ENCODE peak calls at places on chromosomes 7 and 10, in nine cellular contexts. A is AG04449, Y is ovary, Q is GM23338, Z is left ventricle myocardium inferior, S is anterior cingulate cortex, M is NCI-H2081, V is ureter, K is SW480. L is an unnamed sample.

GRCh38 chr7:1647961-1648631 is 22.0 kb upstream of the ELFN1 start:
- DNase-seq in M (no peak), A (no peak), V (no peak), K (no peak), Y (no peak), Z (peak), Q (no peak), S (peak), L (no peak)

GRCh38 chr10:132710036-132710686 is 75.8 kb downstream of the NKX6-2 start:
- DNase-seq in M (no peak), A (no peak), V (no peak), Q (no peak), S (no peak), Y (no peak), K (no peak), Z (peak), L (no peak)

GRCh38 chr7:122068999-122069398 is 75.0 kb downstream of the AASS start:
- DNase-seq in Q (no peak), V (no peak), M (no peak), S (no peak), A (no peak), Z (no peak), K (peak), Y (no peak), L (no peak)

GRCh38 chr10:44259090-44259874 is 125.6 kb downstream of the CXCL12 start:
- DNase-seq in A (no peak), M (no peak), S (no peak), Q (no peak), K (no peak), V (no peak), Z (no peak), Y (no peak), L (no peak)

GRCh38 chr10:12081879-12082560 is 13.3 kb downstream of the DHTKD1 start:
- DNase-seq in Y (no peak), V (no peak), Z (no peak), S (no peak), M (no peak), A (no peak), Q (no peak), K (no peak), L (no peak)

GRCh38 chr10:58531084-58531695 is 18.5 kb downstream of the BICC1 start:
- DNase-seq in Y (no peak), K (peak), M (peak), S (peak), A (no peak), Q (peak), Z (no peak), V (peak), L (peak)

GRCh38 chr7:44131173-44132009 is 8.0 kb upstream of the POLD2 start:
- DNase-seq in A (no peak), Z (peak), M (no peak), Y (no peak), K (peak), S (no peak), Q (peak), V (no peak), L (no peak)

GRCh38 chr10:121296856-121297255 is 301.4 kb downstream of the FGFR2 start:
- DNase-seq in Z (no peak), V (no peak), A (no peak), K (no peak), M (no peak), Q (no peak), Y (no peak), S (no peak), L (no peak)

GRCh38 chr7:32427769-32428291 is 62.4 kb downstream of the LSM5 start:
- DNase-seq in A (peak), Q (peak), Y (peak), S (peak), K (no peak), Z (peak), V (peak), M (peak), L (peak)

GRCh38 chr7:69359003-69359555 is 239.2 kb upstream of the AUTS2 start:
- DNase-seq in S (no peak), Q (no peak), A (no peak), Y (no peak), M (no peak), K (no peak), Z (no peak), V (no peak), L (no peak)

GRCh38 chr7:50556247-50556976 is 8.8 kb downstream of the DDC start:
- DNase-seq in Y (no peak), M (no peak), K (no peak), Z (no peak), A (no peak), S (no peak), Q (no peak), V (no peak), L (no peak)

GRCh38 chr7:148223130-148223529 is 367.4 kb upstream of the C7orf33 start:
- DNase-seq in M (no peak), Z (no peak), V (no peak), S (no peak), A (no peak), Y (no peak), Q (no peak), K (no peak), L (no peak)

L was measured in nucleus accumbens.